ENCODE peak calls at places on chromosomes 16 and 17, in six cellular contexts. N, W, G, I, H and D are unnamed samples.

GRCh38 chr16:82031116-82032084 is 3.7 kb upstream of the HSD17B2 start:
- DNase-seq in N (peak; percentile 72), W (peak; percentile 33), G (no peak), I (peak; percentile 69), H (peak; percentile 64), D (no peak)

GRCh38 chr17:46814446-46814845 is 4.0 kb downstream of the WNT3 start:
- DNase-seq in N (no peak), W (no peak), G (peak; percentile 56), I (no peak), H (no peak), D (no peak)

GRCh38 chr16:9195301-9195700 is 103.9 kb downstream of the HAPSTR1 start:
- DNase-seq in N (no peak), W (no peak), G (no peak), I (no peak), H (no peak), D (no peak)

GRCh38 chr17:61635913-61636432 is 45.0 kb upstream of the NACA2 start:
- DNase-seq in N (peak; percentile 66), W (peak; percentile 21), G (peak; percentile 54), I (peak; percentile 60), H (peak; percentile 82), D (no peak)

GRCh38 chr16:56946767-56947603 is 14.8 kb upstream of the CETP start:
- DNase-seq in N (no peak), W (no peak), G (no peak), I (no peak), H (peak; percentile 36), D (no peak)

GRCh38 chr17:44324571-44325275 is at the start of gene SLC25A39:
- DNase-seq in N (peak; percentile 93), W (peak; percentile 88), G (peak; percentile 96), I (peak; percentile 93), H (peak; percentile 98), D (no peak)

GRCh38 chr16:53771655-53772497 is 67.9 kb downstream of the FTO start:
- DNase-seq in N (no peak), W (no peak), G (no peak), I (no peak), H (no peak), D (no peak)

GRCh38 chr16:81221731-81222130 is 16.8 kb upstream of the BCO1 start:
- DNase-seq in N (no peak), W (no peak), G (no peak), I (no peak), H (peak; percentile 15), D (no peak)

GRCh38 chr17:66834426-66834918 is 445 bp upstream of the CACNG5 start:
- DNase-seq in N (no peak), W (no peak), G (no peak), I (no peak), H (no peak), D (no peak)

GRCh38 chr16:26464576-26465266 is 602.0 kb upstream of the C16orf82 start:
- DNase-seq in N (no peak), W (no peak), G (no peak), I (no peak), H (no peak), D (no peak)

GRCh38 chr16:8720080-8720966 is 45.9 kb downstream of the ABAT start:
- DNase-seq in N (no peak), W (peak; percentile 65), G (peak; percentile 47), I (no peak), H (no peak), D (peak; percentile 59)

GRCh38 chr17:72618018-72618509 is 474.4 kb downstream of the SLC39A11 start:
- DNase-seq in N (no peak), W (no peak), G (no peak), I (no peak), H (peak; percentile 87), D (no peak)

GRCh38 chr17:2400474-2400866 is 390 bp downstream of the MNT start:
- DNase-seq in N (no peak), W (peak; percentile 72), G (peak; percentile 82), I (peak; percentile 70), H (peak; percentile 77), D (peak; percentile 81)

GRCh38 chr17:53570731-53571130 is 252.0 kb upstream of the KIF2B start:
- DNase-seq in N (no peak), W (no peak), G (no peak), I (peak; percentile 2), H (no peak), D (no peak)

GRCh38 chr16:3878610-3879009 is 1.9 kb downstream of the CREBBP start:
- DNase-seq in N (peak; percentile 38), W (no peak), G (no peak), I (no peak), H (no peak), D (no peak)

GRCh38 chr16:66304151-66304550 is 62.3 kb upstream of the CDH5 start:
- DNase-seq in N (no peak), W (no peak), G (peak; percentile 12), I (no peak), H (no peak), D (no peak)

GRCh38 chr16:12257926-12258561 is 281.5 kb downstream of the SNX29 start:
- DNase-seq in N (no peak), W (no peak), G (peak; percentile 57), I (no peak), H (peak; percentile 55), D (no peak)

GRCh38 chr16:55955439-55955838 is 80.3 kb upstream of the CES5A start:
- DNase-seq in N (no peak), W (no peak), G (no peak), I (no peak), H (no peak), D (no peak)

GRCh38 chr17:77307479-77308198 is 166.9 kb downstream of the SEC14L1 start:
- DNase-seq in N (no peak), W (no peak), G (no peak), I (peak; percentile 12), H (no peak), D (no peak)

GRCh38 chr17:55210292-55210691 is 54.5 kb upstream of the HLF start:
- DNase-seq in N (no peak), W (no peak), G (no peak), I (no peak), H (no peak), D (no peak)

GRCh38 chr16:46739934-46740333 is 8.2 kb downstream of the MYLK3 start:
- DNase-seq in N (no peak), W (no peak), G (no peak), I (no peak), H (no peak), D (no peak)

GRCh38 chr16:47058295-47059086 is 85.0 kb upstream of the DNAJA2 start:
- DNase-seq in N (no peak), W (no peak), G (no peak), I (no peak), H (no peak), D (no peak)

GRCh38 chr16:49588729-49589384 is 215.3 kb downstream of the C16orf78 start:
- DNase-seq in N (peak; percentile 24), W (no peak), G (peak; percentile 23), I (peak; percentile 30), H (no peak), D (peak; percentile 53)

GRCh38 chr17:10105513-10106001 is 92.8 kb downstream of the GAS7 start:
- DNase-seq in N (peak; percentile 90), W (no peak), G (no peak), I (peak; percentile 97), H (peak; percentile 81), D (no peak)

GRCh38 chr17:10107320-10108165 is 90.9 kb downstream of the GAS7 start:
- DNase-seq in N (no peak), W (no peak), G (no peak), I (no peak), H (no peak), D (no peak)

GRCh38 chr17:10103712-10104111 is 94.7 kb downstream of the GAS7 start:
- DNase-seq in N (no peak), W (no peak), G (no peak), I (no peak), H (no peak), D (no peak)

GRCh38 chr17:10109146-10109545 is 89.3 kb downstream of the GAS7 start:
- DNase-seq in N (no peak), W (no peak), G (no peak), I (no peak), H (no peak), D (no peak)

GRCh38 chr17:10106067-10106466 is 92.3 kb downstream of the GAS7 start:
- DNase-seq in N (no peak), W (no peak), G (no peak), I (no peak), H (peak; percentile 13), D (no peak)
- H3K4me2 ChIP-seq in N (peak overlapping the region; percentile 34), W (no peak overlapping the region), G (no peak overlapping the region), I (no peak overlapping the region), H (peak overlapping the region; percentile 8), D (no peak overlapping the region)

DNA sequence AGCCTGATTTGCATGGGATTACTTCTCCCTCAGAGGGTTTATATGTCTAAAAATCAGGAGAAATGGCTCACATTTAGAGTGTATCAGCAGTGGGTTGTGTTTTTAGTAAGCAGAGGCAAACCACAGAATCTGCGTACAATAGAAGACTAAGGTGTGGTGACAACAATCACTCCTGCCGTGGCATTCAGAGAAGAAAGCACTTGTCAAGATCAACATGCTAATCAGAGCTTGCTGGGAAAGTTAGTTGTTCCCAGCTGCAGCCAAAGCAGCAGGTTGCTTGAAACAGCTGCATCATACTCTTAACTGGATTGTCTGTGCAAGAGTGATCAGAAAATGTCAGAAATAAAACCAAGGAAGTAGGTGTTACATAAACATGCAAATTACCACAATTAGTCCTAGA is 616.5 kb downstream of the CDH8 start:
- DNase-seq in N (no peak), W (no peak), G (no peak), I (no peak), H (no peak), D (no peak)
- H3K14ac ChIP-seq in N (no peak overlapping the region), W (no peak overlapping the region), G (no peak overlapping the region), I (no peak overlapping the region), H (no peak overlapping the region), D (no peak overlapping the region)

GRCh38 chr16:58109330-58109729 is 19.9 kb downstream of the CFAP20 start:
- DNase-seq in N (no peak), W (no peak), G (no peak), I (no peak), H (no peak), D (no peak)
- H3K4me2 ChIP-seq in N (no peak overlapping the region), W (no peak overlapping the region), G (no peak overlapping the region), I (no peak overlapping the region), H (no peak overlapping the region), D (no peak overlapping the region)

GRCh38 chr17:36213695-36214094 is 2.8 kb downstream of the CCL4L2 start:
- DNase-seq in N (no peak), W (no peak), G (no peak), I (no peak), H (no peak), D (no peak)

GRCh38 chr17:36209575-36209974 is 1.3 kb upstream of the CCL4L2 start:
- DNase-seq in N (no peak), W (no peak), G (no peak), I (no peak), H (no peak), D (no peak)

GRCh38 chr17:36212958-36213357 is 2.1 kb downstream of the CCL4L2 start:
- DNase-seq in N (no peak), W (no peak), G (no peak), I (no peak), H (no peak), D (no peak)
- H3K14ac ChIP-seq in N (no peak overlapping the region), W (no peak overlapping the region), G (no peak overlapping the region), I (no peak overlapping the region), H (no peak overlapping the region), D (no peak overlapping the region)